ENCODE peak calls at places on chromosomes 7 and 10, in nine cellular contexts. W is SK-N-SH, T is GM23338, A is K562, I is HCT116, Y is Panc1, V is GM12878, D is HL-60, B is HepG2. R is an unnamed sample.

GRCh38 chr10:129509155-129509554 is 42.1 kb downstream of the MGMT start:
- DNase-seq in I (no peak), A (no peak), Y (no peak), B (no peak), T (no peak), D (no peak), W (no peak), V (no peak), R (no peak)

GRCh38 chr7:150631866-150632864 is at the start of gene GIMAP6:
- DNase-seq in A (no peak), T (no peak), Y (no peak), I (no peak), V (peak; percentile 51), D (peak; percentile 63), B (no peak), W (no peak), R (no peak)

GRCh38 chr10:86263209-86263608 is 103.4 kb downstream of the GRID1 start:
- DNase-seq in Y (no peak), W (peak; percentile 31), T (peak; percentile 47), B (no peak), I (no peak), V (no peak), A (no peak), D (no peak), R (no peak)

GRCh38 chr7:114823290-114823689 is 98.6 kb upstream of the MDFIC start:
- DNase-seq in I (no peak), Y (no peak), T (peak; percentile 56), W (no peak), B (no peak), D (no peak), A (no peak), V (no peak), R (no peak)

GRCh38 chr7:151086802-151087246 is 549 bp downstream of the AGAP3 start:
- DNase-seq in D (peak; percentile 22), B (no peak), W (peak; percentile 77), T (peak; percentile 60), I (no peak), V (no peak), A (peak; percentile 48), Y (no peak), R (no peak)

GRCh38 chr7:105638942-105639495 is 57.7 kb upstream of the EFCAB10 start:
- DNase-seq in D (no peak), W (no peak), I (no peak), V (no peak), T (peak; percentile 95), A (no peak), Y (no peak), B (no peak), R (no peak)

GRCh38 chr10:31864834-31865518 is 63.7 kb downstream of the ARHGAP12 start:
- DNase-seq in T (peak; percentile 82), V (no peak), Y (no peak), D (no peak), I (no peak), B (peak; percentile 48), A (no peak), W (no peak), R (peak; percentile 23)

GRCh38 chr10:76302491-76302890 is 871.1 kb downstream of the LRMDA start:
- DNase-seq in B (no peak), T (no peak), A (no peak), V (no peak), W (no peak), Y (no peak), D (no peak), I (no peak), R (no peak)

GRCh38 chr7:6606866-6607583 is 8.4 kb upstream of the ZNF853 start:
- DNase-seq in D (no peak), A (no peak), B (no peak), V (no peak), W (peak; percentile 36), I (no peak), T (peak; percentile 25), Y (no peak), R (no peak)

GRCh38 chr10:102796407-102797176 is 40.6 kb downstream of the CYP17A1 start:
- DNase-seq in V (peak; percentile 49), T (no peak), Y (no peak), B (no peak), W (no peak), I (no peak), A (no peak), D (peak; percentile 92), R (no peak)

GRCh38 chr7:142868881-142869415 is 14.1 kb downstream of the EPHB6 start:
- DNase-seq in B (no peak), W (no peak), D (no peak), Y (no peak), T (no peak), V (no peak), I (no peak), A (no peak), R (no peak)

GRCh38 chr7:20330797-20331230 is at the start of gene ITGB8:
- DNase-seq in Y (no peak), A (no peak), T (no peak), W (peak; percentile 86), B (no peak), V (no peak), D (peak; percentile 5), I (no peak), R (peak; percentile 26)

GRCh38 chr10:6669269-6669859 is 89.3 kb upstream of the PRKCQ start:
- DNase-seq in W (peak; percentile 28), D (no peak), A (peak; percentile 26), T (peak; percentile 77), B (peak; percentile 14), Y (peak; percentile 25), I (peak; percentile 44), V (no peak), R (peak; percentile 72)

GRCh38 chr7:85474234-85474633 is 287.4 kb upstream of the SEMA3D start:
- DNase-seq in A (no peak), T (no peak), V (peak; percentile 8), W (no peak), B (no peak), Y (no peak), I (no peak), D (no peak), R (no peak)

GRCh38 chr7:52715701-52716100 is 319.7 kb upstream of the POM121L12 start:
- DNase-seq in I (no peak), W (no peak), A (no peak), D (no peak), Y (no peak), T (no peak), V (no peak), B (no peak), R (no peak)

GRCh38 chr10:76190871-76191270 is 759.4 kb downstream of the LRMDA start:
- DNase-seq in D (no peak), A (no peak), B (no peak), Y (no peak), I (no peak), T (no peak), W (no peak), V (no peak), R (no peak)

GRCh38 chr7:1740214-1740613 is 70.1 kb downstream of the ELFN1 start:
- DNase-seq in D (no peak), B (no peak), A (no peak), T (no peak), I (no peak), Y (no peak), V (no peak), W (no peak), R (no peak)

GRCh38 chr10:132476146-132477065 is 61.2 kb upstream of the INPP5A start:
- DNase-seq in A (no peak), B (no peak), Y (no peak), D (no peak), V (no peak), T (no peak), W (no peak), I (no peak), R (no peak)
- TF ChIP-seq REST in A (no peak), B (no peak), Y (no peak), D (no peak), V (no peak), T (no peak), W (no peak), I (no peak), R (no peak)

GRCh38 chr7:69395072-69395714 is 203.1 kb upstream of the AUTS2 start:
- DNase-seq in D (no peak), A (no peak), Y (no peak), B (no peak), I (no peak), W (no peak), V (no peak), T (no peak), R (peak; percentile 63)

GRCh38 chr7:69403169-69403568 is 195.1 kb upstream of the AUTS2 start:
- DNase-seq in Y (no peak), A (no peak), I (no peak), T (peak; percentile 62), V (no peak), W (peak; percentile 72), D (peak; percentile 13), B (no peak), R (peak; percentile 37)

GRCh38 chr7:69402696-69403095 is 195.6 kb upstream of the AUTS2 start:
- DNase-seq in Y (no peak), I (no peak), T (no peak), A (no peak), V (no peak), D (no peak), W (no peak), B (no peak), R (no peak)

DNA sequence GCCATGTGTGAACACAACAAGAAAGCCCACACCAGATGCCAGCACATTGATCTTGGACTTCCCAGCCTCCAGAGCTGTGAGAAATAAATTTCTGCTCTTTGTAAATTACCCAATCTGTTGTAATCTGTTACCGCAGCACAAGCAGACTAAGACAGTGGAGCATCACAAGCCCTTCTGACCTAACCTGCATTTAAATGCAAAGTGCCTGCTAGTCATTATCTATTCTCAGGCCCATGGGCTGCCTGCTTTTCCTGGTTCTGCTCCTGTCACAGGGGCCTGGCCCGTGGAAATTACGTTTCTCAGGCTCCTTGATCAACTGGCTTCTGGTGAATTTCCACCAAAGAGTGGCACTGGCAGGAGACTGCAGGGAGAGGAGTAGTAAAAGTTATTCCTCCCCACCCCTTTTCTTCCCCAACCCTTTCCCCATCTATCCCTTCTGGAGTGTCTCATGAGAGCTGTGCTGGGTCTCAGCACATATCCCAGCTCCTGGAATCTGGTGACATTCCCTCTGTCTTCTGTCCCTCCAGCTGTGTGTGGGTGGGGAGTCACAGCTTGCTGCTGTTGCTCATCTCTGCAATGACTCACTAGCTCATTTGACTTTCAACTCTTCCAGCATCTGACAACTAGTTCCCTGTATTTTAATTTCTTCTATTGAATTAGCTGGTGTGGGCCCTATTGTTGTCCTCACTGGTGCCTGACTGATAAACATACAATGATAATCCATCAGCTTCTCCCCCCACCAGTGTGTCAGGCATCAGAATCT is 199.1 kb upstream of the AUTS2 start:
- DNase-seq in T (peak; percentile 43), W (peak; percentile 42), B (no peak), D (no peak), Y (no peak), I (no peak), V (no peak), A (no peak), R (peak; percentile 53)
- TF ChIP-seq REST in T (no peak), W (no peak), B (no peak), D (no peak), Y (no peak), I (no peak), V (no peak), A (no peak), R (no peak)

GRCh38 chr10:91006001-91006751 is 85.3 kb upstream of the ANKRD1 start:
- DNase-seq in Y (peak; percentile 41), V (peak; percentile 80), A (peak; percentile 41), B (peak; percentile 71), I (peak; percentile 51), T (peak; percentile 54), D (peak; percentile 39), W (peak; percentile 28), R (peak; percentile 33)
- TF ChIP-seq REST in Y (no peak), V (no peak), A (no peak), B (no peak), I (no peak), T (no peak), D (no peak), W (no peak), R (no peak)

GRCh38 chr10:17504547-17505245 is 50.3 kb upstream of the ST8SIA6 start:
- DNase-seq in B (no peak), A (no peak), I (no peak), W (no peak), Y (no peak), V (no peak), D (no peak), T (no peak), R (no peak)
- TF ChIP-seq REST in B (no peak), A (no peak), I (no peak), W (no peak), Y (no peak), V (no peak), D (no peak), T (no peak), R (no peak)

R was measured in A549.